ENCODE peak calls at places on chromosome 18, in seven cellular contexts. L is activated gamma-delta T cell treated with Interleukin-2 at 50 U/mL for 16 hours; B is T-helper 1 cell; K is DMS153; W is stimulated activated CD8-positive, alpha-beta memory T cell treated with anti-CD3 and anti-CD28 coated beads, Interleukin-7, amount 100 ng/mL, for 24 hours; D is body of pancreas; T is activated CD4-positive, CD25-positive, alpha-beta regulatory T cell. R is an unnamed sample.
A peak's percentile ranks its signal among the peaks of the same experiment; 100 is the strongest.

GRCh38 chr18:6150481-6150880 is 255.2 kb upstream of the TMEM200C start:
- DNase-seq in L (no peak), B (no peak), K (no peak), W (no peak), D (no peak), T (no peak), R (no peak)

GRCh38 chr18:7945882-7946281 is 378.8 kb downstream of the PTPRM start:
- DNase-seq in L (no peak), B (no peak), K (no peak), W (no peak), D (no peak), T (no peak), R (no peak)

GRCh38 chr18:77067315-77068061 is 65.1 kb downstream of the MBP start:
- DNase-seq in L (peak; percentile 68), B (peak; percentile 26), K (no peak), W (no peak), D (peak; percentile 71), T (peak; percentile 14), R (peak; percentile 48)

GRCh38 chr18:27656167-27656778 is 471.2 kb upstream of the CHST9 start:
- DNase-seq in L (no peak), B (no peak), K (no peak), W (no peak), D (peak; percentile 7), T (no peak), R (no peak)

GRCh38 chr18:10386049-10386448 is 68.4 kb upstream of the APCDD1 start:
- DNase-seq in L (no peak), B (no peak), K (no peak), W (no peak), D (no peak), T (no peak), R (no peak)

GRCh38 chr18:79574938-79575525 is 104.6 kb upstream of the CTDP1 start:
- DNase-seq in L (peak; percentile 17), B (no peak), K (no peak), W (no peak), D (no peak), T (no peak), R (no peak)

GRCh38 chr18:35334821-35335220 is 9.4 kb downstream of the ZNF24 start:
- DNase-seq in L (no peak), B (no peak), K (no peak), W (no peak), D (no peak), T (no peak), R (no peak)

GRCh38 chr18:62741118-62741566 is 25.8 kb downstream of the PHLPP1 start:
- DNase-seq in L (no peak), B (no peak), K (no peak), W (no peak), D (peak; percentile 60), T (no peak), R (no peak)

GRCh38 chr18:48084041-48084757 is 153.7 kb upstream of the SMAD2 start:
- DNase-seq in L (no peak), B (no peak), K (no peak), W (no peak), D (no peak), T (no peak), R (no peak)

GRCh38 chr18:75230210-75231052 is 19.8 kb downstream of the TSHZ1 start:
- DNase-seq in L (no peak), B (no peak), K (peak; percentile 41), W (no peak), D (no peak), T (no peak), R (no peak)

GRCh38 chr18:13240060-13240725 is 21.6 kb downstream of the LDLRAD4 start:
- DNase-seq in L (no peak), B (no peak), K (no peak), W (no peak), D (no peak), T (no peak), R (no peak)

GRCh38 chr18:75267643-75268184 is 57.1 kb downstream of the TSHZ1 start:
- DNase-seq in L (no peak), B (no peak), K (no peak), W (no peak), D (no peak), T (no peak), R (no peak)

GRCh38 chr18:76437011-76437410 is 58.0 kb downstream of the ZNF516 start:
- DNase-seq in L (no peak), B (no peak), K (no peak), W (no peak), D (no peak), T (no peak), R (no peak)

GRCh38 chr18:23207191-23207955 is 72.1 kb downstream of the CABLES1 start:
- DNase-seq in L (no peak), B (no peak), K (no peak), W (no peak), D (no peak), T (no peak), R (no peak)

GRCh38 chr18:39523281-39523680 is 1957.7 kb upstream of the CELF4 start:
- DNase-seq in L (no peak), B (no peak), K (no peak), W (no peak), D (no peak), T (no peak), R (no peak)

GRCh38 chr18:51537487-51537886 is 340.0 kb upstream of the MEX3C start:
- DNase-seq in L (no peak), B (no peak), K (peak; percentile 15), W (no peak), D (peak; percentile 76), T (no peak), R (no peak)

GRCh38 chr18:65620076-65620696 is 130.6 kb upstream of the CDH7 start:
- DNase-seq in L (no peak), B (no peak), K (no peak), W (no peak), D (no peak), T (no peak), R (no peak)

GRCh38 chr18:32095571-32096229 is 4.0 kb downstream of the RNF138 start:
- DNase-seq in L (no peak), B (no peak), K (no peak), W (no peak), D (no peak), T (no peak), R (no peak)

GRCh38 chr18:49597556-49597955 is 35.7 kb downstream of the LIPG start:
- DNase-seq in L (no peak), B (no peak), K (peak; percentile 25), W (no peak), D (no peak), T (no peak), R (no peak)

GRCh38 chr18:44679912-44680270 is 797 bp upstream of the SETBP1 start:
- DNase-seq in L (peak; percentile 13), B (no peak), K (peak; percentile 17), W (peak; percentile 14), D (peak; percentile 63), T (no peak), R (no peak)

GRCh38 chr18:69789794-69790193 is 157.9 kb downstream of the CD226 start:
- DNase-seq in L (no peak), B (no peak), K (no peak), W (no peak), D (no peak), T (no peak), R (no peak)

GRCh38 chr18:5890261-5890605 is 5.1 kb downstream of the TMEM200C start:
- DNase-seq in L (no peak), B (no peak), K (no peak), W (no peak), D (peak; percentile 20), T (no peak), R (no peak)

GRCh38 chr18:69383191-69383590 is 17.5 kb upstream of the DOK6 start:
- DNase-seq in L (no peak), B (no peak), K (no peak), W (no peak), D (no peak), T (no peak), R (no peak)

GRCh38 chr18:45916302-45916701 is 50.8 kb downstream of the EPG5 start:
- DNase-seq in L (no peak), B (no peak), K (no peak), W (no peak), D (no peak), T (no peak), R (no peak)

GRCh38 chr18:67265464-67266245 is 250.9 kb downstream of the DSEL start:
- DNase-seq in L (no peak), B (no peak), K (no peak), W (no peak), D (no peak), T (no peak), R (no peak)

GRCh38 chr18:62897153-62897552 is 181.8 kb downstream of the PHLPP1 start:
- DNase-seq in L (no peak), B (no peak), K (no peak), W (no peak), D (no peak), T (no peak), R (no peak)

GRCh38 chr18:79611040-79611681 is 68.4 kb upstream of the CTDP1 start:
- DNase-seq in L (no peak), B (no peak), K (no peak), W (no peak), D (peak; percentile 29), T (no peak), R (no peak)

GRCh38 chr18:75321431-75321830 is 106.1 kb downstream of the SMIM21 start:
- DNase-seq in L (no peak), B (no peak), K (no peak), W (no peak), D (no peak), T (no peak), R (no peak)

GRCh38 chr18:3192752-3193151 is 27.0 kb downstream of the MYOM1 start:
- DNase-seq in L (no peak), B (no peak), K (no peak), W (no peak), D (no peak), T (no peak), R (no peak)

GRCh38 chr18:27185025-27185763 is at the start of gene CHST9:
- DNase-seq in L (no peak), B (no peak), K (peak; percentile 13), W (no peak), D (peak; percentile 57), T (no peak), R (no peak)

GRCh38 chr18:61466736-61467135 is 133.5 kb downstream of the CDH20 start:
- DNase-seq in L (no peak), B (no peak), K (no peak), W (no peak), D (no peak), T (no peak), R (no peak)

GRCh38 chr18:29501952-29502351 is 1325.0 kb upstream of the CDH2 start:
- DNase-seq in L (no peak), B (no peak), K (no peak), W (no peak), D (no peak), T (no peak), R (no peak)

GRCh38 chr18:69222089-69222488 is 178.6 kb upstream of the DOK6 start:
- DNase-seq in L (no peak), B (no peak), K (no peak), W (no peak), D (no peak), T (no peak), R (no peak)

GRCh38 chr18:70149156-70149555 is 56.3 kb downstream of the RTTN start:
- DNase-seq in L (no peak), B (no peak), K (no peak), W (no peak), D (no peak), T (no peak), R (no peak)

GRCh38 chr18:71252351-71252862 is 963.6 kb downstream of the SOCS6 start:
- DNase-seq in L (no peak), B (no peak), K (no peak), W (no peak), D (no peak), T (no peak), R (no peak)

GRCh38 chr18:73660931-73661330 is 486.7 kb downstream of the FBXO15 start:
- DNase-seq in L (no peak), B (no peak), K (no peak), W (no peak), D (no peak), T (no peak), R (no peak)

GRCh38 chr18:75029456-75029855 is 179.5 kb downstream of the PTGR3 start:
- DNase-seq in L (peak; percentile 12), B (no peak), K (no peak), W (no peak), D (no peak), T (no peak), R (peak; percentile 29)

GRCh38 chr18:11488175-11488574 is 121.2 kb upstream of the SLC35G4 start:
- DNase-seq in L (no peak), B (no peak), K (no peak), W (no peak), D (no peak), T (no peak), R (no peak)